ENCODE peak calls at places on chromosome 21, in eight cellular contexts. A, N, S, V, I, F, M and R are unnamed samples.

GRCh38 chr21:26391166-26391565 is 181.9 kb downstream of the CYYR1 start:
- DNase-seq in A (no peak), N (peak), V (no peak), M (no peak), F (no peak), I (no peak), S (no peak), R (no peak)

GRCh38 chr21:31728952-31729351 is 3.0 kb downstream of the SCAF4 start:
- DNase-seq in V (no peak), N (no peak), F (no peak), I (no peak), S (peak), M (no peak), A (no peak), R (no peak)

GRCh38 chr21:38489729-38490128 is 8.5 kb downstream of the ERG start:
- DNase-seq in S (no peak), F (no peak), N (no peak), I (no peak), M (no peak), V (no peak), A (no peak), R (no peak)

GRCh38 chr21:36482673-36483072 is 2.8 kb upstream of the CLDN14 start:
- DNase-seq in F (no peak), M (no peak), I (no peak), S (no peak), V (no peak), A (no peak), N (no peak), R (no peak)

GRCh38 chr21:31218830-31219608 is 125.0 kb downstream of the TIAM1 start:
- DNase-seq in A (peak), F (no peak), V (no peak), M (peak), N (peak), S (peak), I (no peak), R (peak)

GRCh38 chr21:25298512-25299491 is 308.5 kb downstream of the MRPL39 start:
- DNase-seq in I (no peak), V (no peak), A (no peak), F (peak), S (no peak), N (no peak), M (no peak), R (no peak)

GRCh38 chr21:15804247-15804985 is 74.6 kb downstream of the USP25 start:
- DNase-seq in S (no peak), V (no peak), N (no peak), F (no peak), A (no peak), M (no peak), I (no peak), R (no peak)

GRCh38 chr21:38134084-38134873 is 122.5 kb upstream of the KCNJ15 start:
- DNase-seq in V (no peak), I (no peak), F (no peak), A (no peak), S (no peak), M (no peak), N (no peak), R (peak)

GRCh38 chr21:27804515-27804914 is 837.6 kb upstream of the ADAMTS5 start:
- DNase-seq in F (no peak), N (no peak), M (no peak), I (no peak), V (no peak), A (no peak), S (no peak), R (no peak)

GRCh38 chr21:30981403-30981802 is 56.9 kb downstream of the KRTAP19-8 start:
- DNase-seq in A (no peak), V (no peak), S (no peak), I (no peak), M (no peak), N (no peak), F (no peak), R (no peak)

GRCh38 chr21:21622460-21623234 is 624.4 kb downstream of the NCAM2 start:
- DNase-seq in I (no peak), F (no peak), N (no peak), V (no peak), A (no peak), S (no peak), M (no peak), R (no peak)

GRCh38 chr21:16624468-16625102 is 888.3 kb upstream of the CXADR start:
- DNase-seq in I (no peak), S (no peak), F (no peak), M (no peak), A (no peak), V (no peak), N (no peak), R (no peak)

GRCh38 chr21:17003763-17004373 is 509.0 kb upstream of the CXADR start:
- DNase-seq in N (no peak), S (peak), V (no peak), I (no peak), M (no peak), A (no peak), F (no peak), R (no peak)

GRCh38 chr21:23016617-23017016 is 2018.4 kb downstream of the NCAM2 start:
- DNase-seq in I (no peak), S (no peak), A (no peak), F (no peak), V (no peak), M (no peak), N (peak), R (no peak)
- TF ChIP-seq CTCF in I (no peak), S (no peak), A (no peak), F (no peak), V (no peak), M (no peak), N (peak), R (peak)

GRCh38 chr21:45555251-45555556 is 13.0 kb upstream of the SLC19A1 start:
- DNase-seq in A (no peak), S (peak), F (no peak), I (no peak), M (no peak), V (no peak), N (no peak), R (no peak)
- H3K4me3 ChIP-seq in A (peak), S (peak), F (peak), I (no peak), M (peak), V (no peak), N (no peak), R (peak)

GRCh38 chr21:42746240-42746592 is 92.8 kb downstream of the PDE9A start:
- DNase-seq in I (no peak), A (no peak), N (no peak), M (no peak), S (no peak), V (no peak), F (no peak), R (no peak)
- TF ChIP-seq CTCF in I (no peak), A (no peak), N (no peak), M (no peak), S (no peak), V (no peak), F (no peak), R (no peak)

DNA sequence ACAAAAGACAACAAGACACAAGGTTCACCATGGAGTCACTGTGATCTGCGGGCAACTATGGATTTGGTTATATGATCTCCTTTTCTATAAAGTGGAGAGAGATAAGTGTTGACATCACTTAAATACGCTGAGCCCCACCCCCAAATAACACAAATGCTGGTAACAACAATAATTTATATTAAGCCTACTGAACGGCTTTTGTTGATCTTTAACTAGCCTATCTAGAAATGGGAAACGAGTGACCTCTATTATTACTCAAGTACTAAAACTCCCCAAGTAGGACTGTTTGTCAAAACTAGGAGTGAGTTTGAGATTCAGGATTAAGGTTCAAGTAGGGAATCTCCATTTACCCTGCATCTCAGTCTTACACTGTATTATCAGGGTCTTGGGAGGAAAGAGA is 52.2 kb downstream of the MAP3K7CL start:
- DNase-seq in S (peak), A (no peak), V (no peak), I (no peak), F (no peak), N (no peak), M (no peak), R (peak)
- H3K4me3 ChIP-seq in S (peak), A (no peak), V (no peak), I (no peak), F (no peak), N (peak), M (peak), R (peak)

GRCh38 chr21:29025328-29025713 is 853 bp downstream of the USP16 start:
- DNase-seq in S (peak), M (no peak), I (no peak), A (no peak), N (peak), V (no peak), F (no peak), R (no peak)
- TF ChIP-seq CTCF in S (peak), M (no peak), I (no peak), A (no peak), N (no peak), V (no peak), F (no peak), R (no peak)

DNA sequence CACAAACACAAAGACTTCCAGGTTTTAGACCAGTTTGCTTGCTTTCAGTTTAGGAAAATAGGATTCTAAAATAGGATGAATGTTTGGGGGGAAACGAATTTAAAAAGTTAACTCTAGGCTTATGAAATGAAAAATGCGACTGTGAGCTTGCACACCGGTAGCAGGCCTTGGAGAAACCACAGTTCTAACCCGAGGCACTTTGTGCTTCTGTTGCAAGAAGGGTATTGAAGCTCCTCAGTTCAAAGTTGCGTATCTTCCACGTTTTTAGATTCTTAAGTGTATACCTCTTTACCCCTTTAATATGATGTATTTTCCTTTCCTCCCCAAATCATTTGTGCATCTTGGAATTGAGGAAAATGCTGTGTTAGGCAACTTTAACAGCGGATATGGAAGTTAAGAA is 2.4 kb downstream of the MRPS6 start:
- DNase-seq in F (no peak), N (no peak), I (no peak), M (no peak), A (no peak), V (no peak), S (no peak), R (no peak)
- H3K4me3 ChIP-seq in F (peak), N (peak), I (peak), M (peak), A (no peak), V (no peak), S (no peak), R (peak)

DNA sequence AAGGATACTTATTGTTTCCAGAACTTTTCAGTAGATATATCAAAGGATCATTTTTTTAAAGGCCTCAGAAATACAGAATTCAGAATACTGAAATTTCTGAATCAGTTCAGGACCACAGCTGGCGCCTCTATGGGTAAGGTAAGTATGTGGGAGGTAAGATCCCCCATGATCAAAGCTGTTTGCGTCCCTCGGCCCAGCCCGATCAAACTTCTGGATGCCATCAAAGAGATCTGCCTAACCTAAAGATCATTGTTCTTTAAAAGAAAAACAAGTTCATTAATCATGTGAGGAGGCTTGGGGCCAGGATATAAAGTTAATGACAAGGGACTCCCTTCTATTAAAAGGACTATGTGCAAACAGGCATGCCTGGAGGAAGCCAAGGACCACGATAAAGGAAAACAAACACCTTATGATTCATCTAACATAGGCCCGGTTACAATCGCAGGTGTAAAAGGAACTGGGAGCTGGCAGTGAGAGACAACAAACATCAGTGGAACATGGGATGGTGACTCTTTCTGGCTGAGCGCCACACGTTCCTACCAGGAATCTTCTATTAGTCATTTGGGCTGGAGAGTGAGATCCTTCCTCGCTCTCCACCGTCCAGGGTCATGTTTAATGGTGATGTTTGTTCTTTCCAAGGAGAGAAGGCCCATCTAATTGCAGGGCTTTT is 2.8 kb upstream of the BACE2 start:
- DNase-seq in V (no peak), A (no peak), F (no peak), S (peak), I (peak), M (no peak), N (peak), R (peak)
- TF ChIP-seq CTCF in V (no peak), A (no peak), F (no peak), S (no peak), I (no peak), M (no peak), N (no peak), R (no peak)

DNA sequence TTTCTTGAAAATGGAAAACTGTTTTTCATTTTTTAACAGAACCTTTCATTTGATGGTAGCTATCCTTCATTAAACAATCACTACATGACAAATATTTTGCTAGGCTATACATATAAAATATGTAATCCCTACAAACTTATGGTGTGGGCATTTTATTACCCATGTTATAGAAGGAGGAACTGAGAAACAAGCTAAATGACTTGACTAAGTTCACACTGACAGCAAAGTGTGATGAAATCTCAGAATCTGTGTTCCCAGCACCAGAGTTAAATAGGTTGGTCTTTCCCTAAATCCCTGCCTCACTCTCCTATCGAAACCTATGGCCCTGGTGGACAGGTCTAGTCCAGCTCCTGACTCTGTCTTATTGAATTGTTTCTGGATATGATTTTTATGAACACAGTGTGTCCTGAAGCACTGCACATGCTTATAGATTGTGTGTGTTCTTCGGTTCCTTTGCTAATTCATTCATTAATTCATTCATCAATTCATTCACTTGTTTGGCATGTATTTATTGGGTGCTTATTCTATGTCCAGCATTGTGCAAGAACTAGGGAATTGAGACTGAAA is 301.0 kb downstream of the GRIK1 start:
- DNase-seq in F (no peak), A (no peak), I (no peak), N (no peak), M (no peak), V (no peak), S (no peak), R (no peak)
- H3K4me3 ChIP-seq in F (no peak), A (no peak), I (no peak), N (no peak), M (no peak), V (no peak), S (no peak), R (no peak)

GRCh38 chr21:34362136-34362444 is 1.7 kb upstream of the KCNE2 start:
- DNase-seq in F (no peak), A (no peak), N (no peak), M (no peak), S (no peak), I (no peak), V (no peak), R (no peak)

GRCh38 chr21:34357889-34358288 is 5.9 kb upstream of the KCNE2 start:
- DNase-seq in A (no peak), I (no peak), N (no peak), S (no peak), F (no peak), V (no peak), M (no peak), R (no peak)

GRCh38 chr21:34362670-34363069 is 1.1 kb upstream of the KCNE2 start:
- DNase-seq in V (no peak), A (peak), M (no peak), I (no peak), N (no peak), S (no peak), F (no peak), R (no peak)

GRCh38 chr21:34358866-34359265 is 4.9 kb upstream of the KCNE2 start:
- DNase-seq in N (no peak), S (no peak), M (no peak), F (no peak), I (no peak), V (no peak), A (no peak), R (no peak)

GRCh38 chr21:34360488-34361241 is 3.1 kb upstream of the KCNE2 start:
- DNase-seq in A (peak), F (no peak), S (no peak), M (no peak), V (no peak), I (no peak), N (peak), R (no peak)
- TF ChIP-seq CTCF in A (no peak), F (no peak), S (no peak), M (no peak), V (no peak), I (no peak), N (peak), R (peak)

DNA sequence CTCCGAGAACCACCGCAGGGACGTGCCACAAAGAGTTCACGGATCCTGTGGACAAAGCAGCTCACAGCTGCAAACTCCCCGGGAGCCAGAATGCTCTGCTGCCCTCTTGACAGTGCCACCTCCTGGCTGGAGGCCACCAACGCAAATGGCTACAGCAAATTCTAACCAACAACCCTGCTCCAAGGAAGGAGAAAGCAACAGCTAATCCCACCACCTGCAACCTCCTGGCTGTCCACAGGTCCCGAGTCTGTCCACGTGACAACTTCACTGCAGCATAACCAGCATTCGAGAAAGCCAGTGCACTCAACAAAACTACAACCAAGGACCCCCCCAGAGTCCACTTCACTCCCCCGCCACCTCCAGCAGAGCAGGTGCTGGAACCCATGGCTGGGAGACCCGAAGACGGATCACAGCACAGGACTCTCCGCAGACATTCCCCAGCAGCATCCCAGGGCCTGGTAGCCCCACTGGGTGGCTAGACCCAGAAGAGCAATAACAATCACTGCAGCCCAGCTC is 17.3 kb downstream of the POFUT2 start:
- DNase-seq in A (no peak), S (no peak), N (peak), M (no peak), V (no peak), F (peak), I (no peak), R (no peak)
- H3K4me3 ChIP-seq in A (no peak), S (no peak), N (no peak), M (no peak), V (no peak), F (no peak), I (no peak), R (no peak)